ENCODE peak calls at places on chromosomes 13 and 19, in five cellular contexts. One of them, this sample, is unnamed.

GRCh38 chr13:52978989-52979388 is 49.6 kb upstream of the OLFM4 start:
- DNase-seq in aorta: no peak
- DNase-seq in IMR-90: no peak
- DNase-seq in stomach: no peak
- DNase-seq in lower lobe of right lung: no peak
- DNase-seq in this sample: no peak

GRCh38 chr19:6501740-6502648 is at the start of gene TUBB4A:
- DNase-seq in lower lobe of right lung: no peak
- DNase-seq in aorta: no peak
- DNase-seq in stomach: no peak
- DNase-seq in IMR-90: no peak
- DNase-seq in this sample: peak; percentile 11

GRCh38 chr19:12937243-12938053 is 961 bp upstream of the CALR start:
- DNase-seq in IMR-90: no peak
- DNase-seq in aorta: no peak
- DNase-seq in stomach: peak; percentile 68
- DNase-seq in lower lobe of right lung: no peak
- DNase-seq in this sample: no peak

GRCh38 chr19:33300016-33300981 is 2.0 kb downstream of the CEBPA start:
- DNase-seq in IMR-90: no peak
- DNase-seq in aorta: no peak
- DNase-seq in stomach: peak; percentile 32
- DNase-seq in lower lobe of right lung: no peak
- DNase-seq in this sample: peak; percentile 64

GRCh38 chr19:35021016-35021415 is 9.3 kb upstream of the SCN1B start:
- DNase-seq in lower lobe of right lung: no peak
- DNase-seq in stomach: no peak
- DNase-seq in aorta: peak; percentile 68
- DNase-seq in IMR-90: no peak
- DNase-seq in this sample: no peak

GRCh38 chr13:114108894-114109293 is 23.5 kb downstream of the RASA3 start:
- DNase-seq in stomach: no peak
- DNase-seq in IMR-90: no peak
- DNase-seq in aorta: peak; percentile 68
- DNase-seq in lower lobe of right lung: peak; percentile 38
- DNase-seq in this sample: peak; percentile 52

GRCh38 chr13:95535243-95535642 is 17.3 kb upstream of the CLDN10 start:
- DNase-seq in lower lobe of right lung: no peak
- DNase-seq in IMR-90: peak; percentile 73
- DNase-seq in stomach: no peak
- DNase-seq in aorta: no peak
- DNase-seq in this sample: no peak

GRCh38 chr19:29533578-29534544 is 8.1 kb downstream of the VSTM2B start:
- DNase-seq in stomach: peak; percentile 8
- DNase-seq in lower lobe of right lung: no peak
- DNase-seq in IMR-90: no peak
- DNase-seq in aorta: peak; percentile 54
- DNase-seq in this sample: no peak

GRCh38 chr19:12636631-12637030 is 25.9 kb downstream of the ZNF791 start:
- DNase-seq in aorta: peak; percentile 45
- DNase-seq in IMR-90: no peak
- DNase-seq in lower lobe of right lung: no peak
- DNase-seq in stomach: no peak
- DNase-seq in this sample: no peak

GRCh38 chr19:14347999-14348889 is 33.0 kb upstream of the ADGRE5 start:
- DNase-seq in aorta: peak; percentile 90
- DNase-seq in lower lobe of right lung: peak; percentile 82
- DNase-seq in stomach: peak; percentile 76
- DNase-seq in IMR-90: no peak
- DNase-seq in this sample: peak; percentile 59

GRCh38 chr19:39398297-39398864 is 7.2 kb downstream of the MED29 start:
- DNase-seq in IMR-90: peak; percentile 84
- DNase-seq in aorta: peak; percentile 89
- DNase-seq in lower lobe of right lung: peak; percentile 92
- DNase-seq in stomach: peak; percentile 73
- DNase-seq in this sample: no peak

GRCh38 chr19:35860818-35861639 is 4.3 kb downstream of the KIRREL2 start:
- DNase-seq in stomach: peak; percentile 48
- DNase-seq in aorta: no peak
- DNase-seq in lower lobe of right lung: no peak
- DNase-seq in IMR-90: no peak
- DNase-seq in this sample: no peak

GRCh38 chr19:543912-544608 is at the start of gene GZMM:
- DNase-seq in stomach: no peak
- DNase-seq in aorta: no peak
- DNase-seq in IMR-90: no peak
- DNase-seq in lower lobe of right lung: no peak
- DNase-seq in this sample: no peak

GRCh38 chr19:44891016-44891882 is at the start of gene TOMM40:
- DNase-seq in IMR-90: peak; percentile 100
- DNase-seq in aorta: no peak
- DNase-seq in lower lobe of right lung: peak; percentile 100
- DNase-seq in stomach: peak; percentile 100
- DNase-seq in this sample: peak; percentile 100

GRCh38 chr13:84237181-84237580 is 354.9 kb upstream of the SLITRK1 start:
- DNase-seq in stomach: no peak
- DNase-seq in lower lobe of right lung: no peak
- DNase-seq in aorta: no peak
- DNase-seq in IMR-90: no peak
- DNase-seq in this sample: no peak

GRCh38 chr13:73851104-73851503 is 283.1 kb downstream of the KLF12 start:
- DNase-seq in IMR-90: peak; percentile 81
- DNase-seq in lower lobe of right lung: no peak
- DNase-seq in stomach: no peak
- DNase-seq in aorta: no peak
- DNase-seq in this sample: no peak

GRCh38 chr13:50617134-50617721 is 226.3 kb downstream of the DLEU7 start:
- DNase-seq in IMR-90: peak; percentile 41
- DNase-seq in stomach: no peak
- DNase-seq in lower lobe of right lung: no peak
- DNase-seq in aorta: no peak
- DNase-seq in this sample: no peak

GRCh38 chr13:37313383-37313782 is 207.9 kb upstream of the CSNK1A1L start:
- DNase-seq in lower lobe of right lung: no peak
- DNase-seq in aorta: no peak
- DNase-seq in stomach: no peak
- DNase-seq in IMR-90: peak; percentile 92
- DNase-seq in this sample: no peak

GRCh38 chr13:33164331-33164730 is 121.2 kb downstream of the STARD13 start:
- DNase-seq in stomach: no peak
- DNase-seq in aorta: no peak
- DNase-seq in IMR-90: no peak
- DNase-seq in lower lobe of right lung: no peak
- DNase-seq in this sample: no peak

GRCh38 chr19:10624585-10624984 is 768 bp upstream of the SLC44A2 start:
- DNase-seq in IMR-90: no peak
- DNase-seq in stomach: peak; percentile 41
- DNase-seq in aorta: no peak
- DNase-seq in lower lobe of right lung: no peak
- DNase-seq in this sample: no peak

GRCh38 chr13:30125422-30126073 is 181.8 kb downstream of the KATNAL1 start:
- DNase-seq in IMR-90: peak; percentile 94
- DNase-seq in stomach: peak; percentile 58
- DNase-seq in lower lobe of right lung: no peak
- DNase-seq in aorta: no peak
- DNase-seq in this sample: no peak

GRCh38 chr13:39284801-39285388 is 246.6 kb downstream of the NHLRC3 start:
- DNase-seq in aorta: no peak
- DNase-seq in stomach: no peak
- DNase-seq in IMR-90: peak; percentile 1
- DNase-seq in lower lobe of right lung: no peak
- DNase-seq in this sample: no peak

GRCh38 chr13:74325106-74325505 is 190.9 kb upstream of the KLF12 start:
- DNase-seq in aorta: no peak
- DNase-seq in lower lobe of right lung: no peak
- DNase-seq in IMR-90: peak; percentile 87
- DNase-seq in stomach: no peak
- DNase-seq in this sample: no peak

GRCh38 chr13:112835344-112835743 is 133.7 kb upstream of the MCF2L start:
- DNase-seq in stomach: no peak
- DNase-seq in lower lobe of right lung: no peak
- DNase-seq in aorta: peak; percentile 71
- DNase-seq in IMR-90: no peak
- DNase-seq in this sample: no peak

GRCh38 chr19:30593975-30594925 is 222.1 kb downstream of the ZNF536 start:
- DNase-seq in aorta: no peak
- DNase-seq in lower lobe of right lung: no peak
- DNase-seq in stomach: no peak
- DNase-seq in IMR-90: no peak
- DNase-seq in this sample: no peak

DNA sequence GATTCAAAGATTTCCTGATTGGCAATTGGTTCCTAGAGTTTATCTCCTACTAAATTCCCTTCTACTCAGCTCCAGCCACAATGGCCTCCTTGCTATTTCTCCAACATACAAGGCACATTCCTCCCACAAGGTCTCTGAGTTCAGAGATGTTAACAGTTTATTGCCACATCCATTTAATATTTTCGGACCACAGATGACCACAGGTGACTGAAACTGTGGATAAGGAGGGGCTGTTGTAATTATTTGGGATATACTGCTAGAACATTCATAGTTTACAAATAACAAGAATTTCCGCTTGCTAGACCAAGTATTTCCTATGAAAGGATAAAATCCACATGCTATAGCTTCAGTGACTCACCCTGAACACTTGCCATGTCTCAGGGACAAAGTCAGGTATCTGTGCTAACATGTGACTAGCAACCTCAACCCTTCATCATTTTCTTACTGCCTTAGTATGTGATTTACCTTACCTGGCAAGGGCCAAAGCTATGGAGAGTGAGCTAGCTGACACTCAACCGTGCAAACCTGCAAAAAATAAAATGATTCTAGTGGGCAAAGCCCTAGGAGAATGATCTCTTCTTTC is 117.7 kb downstream of the TBC1D4 start:
- DNase-seq in aorta: no peak
- DNase-seq in stomach: no peak
- DNase-seq in lower lobe of right lung: no peak
- DNase-seq in IMR-90: peak; percentile 21
- DNase-seq in this sample: no peak
- H3K4me1 ChIP-seq in aorta: no peaks in the 10 kb centered on the region
- H3K4me1 ChIP-seq in stomach: no peaks in the 10 kb centered on the region
- H3K4me1 ChIP-seq in lower lobe of right lung: peaks cover 29% of the 10 kb centered on the region
- H3K4me1 ChIP-seq in IMR-90: peaks cover 10% of the 10 kb centered on the region
- H3K4me1 ChIP-seq in this sample: peaks cover 10% of the 10 kb centered on the region

GRCh38 chr19:3606690-3607289 is at the start of gene TBXA2R:
- DNase-seq in aorta: peak; percentile 95
- DNase-seq in lower lobe of right lung: peak; percentile 75
- DNase-seq in stomach: peak; percentile 64
- DNase-seq in IMR-90: peak; percentile 43
- DNase-seq in this sample: no peak
- H3K27ac ChIP-seq in aorta: peak within 1 kb of the TSS; percentile 98
- H3K27ac ChIP-seq in lower lobe of right lung: peak within 1 kb of the TSS; percentile 79
- H3K27ac ChIP-seq in stomach: peak within 1 kb of the TSS; percentile 85
- H3K27ac ChIP-seq in IMR-90: peak within 1 kb of the TSS; percentile 59
- H3K27ac ChIP-seq in this sample: no peak within 1 kb of the TSS

GRCh38 chr13:82758056-82758455 is 1124.2 kb downstream of the SLITRK1 start:
- DNase-seq in lower lobe of right lung: no peak
- DNase-seq in aorta: no peak
- DNase-seq in IMR-90: peak; percentile 17
- DNase-seq in stomach: no peak
- DNase-seq in this sample: no peak
- H3K4me1 ChIP-seq in lower lobe of right lung: no peaks in the 10 kb centered on the region
- H3K4me1 ChIP-seq in aorta: no peaks in the 10 kb centered on the region
- H3K4me1 ChIP-seq in IMR-90: no peaks in the 10 kb centered on the region
- H3K4me1 ChIP-seq in stomach: no peaks in the 10 kb centered on the region
- H3K4me1 ChIP-seq in this sample: no peaks in the 10 kb centered on the region

GRCh38 chr19:8209111-8209964 is at the start of gene CERS4:
- DNase-seq in stomach: peak; percentile 81
- DNase-seq in lower lobe of right lung: peak; percentile 81
- DNase-seq in IMR-90: peak; percentile 20
- DNase-seq in aorta: peak; percentile 92
- DNase-seq in this sample: peak; percentile 84
- H3K27ac ChIP-seq in stomach: peak within 1 kb of the TSS; percentile 84
- H3K27ac ChIP-seq in lower lobe of right lung: peak within 1 kb of the TSS; percentile 81
- H3K27ac ChIP-seq in IMR-90: peak within 1 kb of the TSS; percentile 16
- H3K27ac ChIP-seq in aorta: no peak within 1 kb of the TSS
- H3K27ac ChIP-seq in this sample: peak within 1 kb of the TSS; percentile 90

DNA sequence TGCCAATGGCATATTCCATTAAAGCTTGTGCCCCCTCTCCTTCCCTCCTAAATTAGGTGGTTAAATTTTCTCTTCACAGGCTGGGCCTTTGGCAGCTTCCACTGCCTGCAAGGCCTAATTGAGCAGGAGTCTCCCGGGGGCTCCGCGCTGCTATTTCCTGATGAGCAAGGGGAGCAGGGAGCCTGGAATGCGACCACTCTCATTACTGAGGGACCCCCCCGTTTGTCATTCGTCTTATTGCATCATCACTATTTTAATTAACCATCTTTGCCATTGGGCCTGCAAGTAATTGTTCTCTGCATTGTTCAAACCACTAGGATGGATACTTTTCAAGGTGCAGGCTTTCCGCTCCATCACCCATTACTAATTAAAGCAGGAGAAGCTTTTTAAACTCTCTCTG is 142.4 kb downstream of the OXGR1 start:
- DNase-seq in IMR-90: no peak
- DNase-seq in lower lobe of right lung: no peak
- DNase-seq in stomach: no peak
- DNase-seq in aorta: no peak
- DNase-seq in this sample: no peak
- H3K4me1 ChIP-seq in IMR-90: no peaks in the 10 kb centered on the region
- H3K4me1 ChIP-seq in lower lobe of right lung: no peaks in the 10 kb centered on the region
- H3K4me1 ChIP-seq in stomach: no peaks in the 10 kb centered on the region
- H3K4me1 ChIP-seq in aorta: no peaks in the 10 kb centered on the region
- H3K4me1 ChIP-seq in this sample: no peaks in the 10 kb centered on the region